ENCODE peak calls at places on chromosomes 5 and 9, in five cellular contexts. B is NCI-H1105, R is substantia nigra, Q is neuronal stem cell, U is omental fat pad. V is an unnamed sample.

GRCh38 chr5:88279584-88279983 is 10.9 kb upstream of the TMEM161B start:
- DNase-seq in B (no peak), R (no peak), Q (no peak), U (no peak), V (no peak)

GRCh38 chr9:136107953-136108647 is 10.6 kb downstream of the TMEM250 start:
- DNase-seq in B (no peak), R (no peak), Q (no peak), U (no peak), V (no peak)

GRCh38 chr5:9207820-9208418 is 338.0 kb downstream of the SEMA5A start:
- DNase-seq in B (peak; percentile 38), R (no peak), Q (no peak), U (no peak), V (no peak)

GRCh38 chr5:23820764-23821471 is 313.5 kb downstream of the PRDM9 start:
- DNase-seq in B (no peak), R (no peak), Q (no peak), U (no peak), V (peak; percentile 8)

GRCh38 chr5:73303139-73304079 is 130.4 kb downstream of the TMEM174 start:
- DNase-seq in B (no peak), R (no peak), Q (peak; percentile 31), U (no peak), V (peak; percentile 51)

GRCh38 chr9:123686131-123686848 is 243.6 kb downstream of the DENND1A start:
- DNase-seq in B (no peak), R (no peak), Q (no peak), U (no peak), V (peak; percentile 14)

GRCh38 chr5:96256795-96257470 is 176.1 kb downstream of the PCSK1 start:
- DNase-seq in B (no peak), R (no peak), Q (no peak), U (no peak), V (no peak)

GRCh38 chr5:98556707-98557106 is 216.8 kb upstream of the RGMB start:
- DNase-seq in B (no peak), R (no peak), Q (no peak), U (no peak), V (no peak)

GRCh38 chr5:143139585-143139984 is 263.9 kb downstream of the NR3C1 start:
- DNase-seq in B (no peak), R (no peak), Q (no peak), U (no peak), V (no peak)

GRCh38 chr5:11182441-11183080 is 421.5 kb upstream of the DAP start:
- DNase-seq in B (no peak), R (no peak), Q (peak; percentile 15), U (no peak), V (peak; percentile 56)

GRCh38 chr9:128946945-128947422 is 419 bp downstream of the DOLK start:
- DNase-seq in B (no peak), R (no peak), Q (no peak), U (no peak), V (peak; percentile 12)

GRCh38 chr5:66122379-66123034 is 21.6 kb upstream of the SREK1 start:
- DNase-seq in B (no peak), R (no peak), Q (no peak), U (no peak), V (no peak)

GRCh38 chr5:127423173-127423798 is 94.2 kb upstream of the PRRC1 start:
- DNase-seq in B (no peak), R (no peak), Q (no peak), U (no peak), V (no peak)

GRCh38 chr9:111965566-111966019 is 69.0 kb downstream of the UGCG start:
- DNase-seq in B (no peak), R (no peak), Q (no peak), U (no peak), V (peak; percentile 54)

GRCh38 chr9:130935660-130936271 is 3.3 kb downstream of the FIBCD1 start:
- DNase-seq in B (no peak), R (no peak), Q (no peak), U (no peak), V (no peak)

GRCh38 chr9:959914-960313 is 16.5 kb upstream of the DMRT3 start:
- DNase-seq in B (peak; percentile 7), R (no peak), Q (no peak), U (no peak), V (no peak)

GRCh38 chr9:37916471-37917314 is 12.8 kb upstream of the SLC25A51 start:
- DNase-seq in B (no peak), R (peak; percentile 39), Q (no peak), U (no peak), V (no peak)

GRCh38 chr9:109918359-109919163 is 138.6 kb downstream of the PALM2AKAP2 start:
- DNase-seq in B (peak; percentile 65), R (no peak), Q (no peak), U (no peak), V (no peak)

GRCh38 chr5:169367861-169368260 is 66.9 kb upstream of the SLIT3 start:
- DNase-seq in B (no peak), R (no peak), Q (no peak), U (no peak), V (no peak)

GRCh38 chr5:995318-995717 is 13.3 kb upstream of the NKD2 start:
- DNase-seq in B (no peak), R (no peak), Q (no peak), U (no peak), V (no peak)

GRCh38 chr5:15450473-15450872 is 49.5 kb upstream of the FBXL7 start:
- DNase-seq in B (no peak), R (no peak), Q (no peak), U (no peak), V (no peak)

GRCh38 chr5:55226934-55227737 is at the start of gene MCIDAS:
- DNase-seq in B (peak; percentile 49), R (no peak), Q (peak; percentile 70), U (no peak), V (peak; percentile 87)